ENCODE peak calls at places on chromosomes 5 and 9, in six cellular contexts. B, I, E, U, Z and F are unnamed samples.
A peak's percentile ranks its signal among the peaks of the same experiment; 100 is the strongest.

GRCh38 chr5:61941637-61942036 is 364.4 kb upstream of the KIF2A start:
- DNase-seq in B (no peak), I (no peak), E (no peak), U (no peak), Z (no peak), F (no peak)

GRCh38 chr9:91896513-91897121 is 53.4 kb downstream of the ROR2 start:
- DNase-seq in B (peak; percentile 69), I (peak; percentile 42), E (no peak), U (no peak), Z (peak; percentile 69), F (peak; percentile 67)

GRCh38 chr5:163281512-163281911 is 155.9 kb upstream of the CCNG1 start:
- DNase-seq in B (no peak), I (no peak), E (no peak), U (no peak), Z (no peak), F (no peak)

GRCh38 chr9:133112361-133113026 is 8.5 kb downstream of the RALGDS start:
- DNase-seq in B (no peak), I (peak; percentile 77), E (no peak), U (peak; percentile 70), Z (no peak), F (no peak)

GRCh38 chr5:691817-692529 is 1.2 kb downstream of the TPPP start:
- DNase-seq in B (no peak), I (no peak), E (no peak), U (no peak), Z (no peak), F (no peak)

GRCh38 chr5:36640949-36641348 is 34.5 kb downstream of the SLC1A3 start:
- DNase-seq in B (no peak), I (no peak), E (no peak), U (no peak), Z (peak; percentile 59), F (no peak)

GRCh38 chr9:21395778-21396717 is 10.8 kb upstream of the IFNA2 start:
- DNase-seq in B (peak; percentile 76), I (peak; percentile 52), E (peak; percentile 51), U (peak; percentile 72), Z (peak; percentile 18), F (no peak)

GRCh38 chr5:173148354-173148753 is 4.0 kb downstream of the BNIP1 start:
- DNase-seq in B (no peak), I (no peak), E (no peak), U (no peak), Z (no peak), F (no peak)

GRCh38 chr9:114372971-114373591 is 14.7 kb downstream of the AKNA start:
- DNase-seq in B (no peak), I (peak; percentile 67), E (no peak), U (peak; percentile 82), Z (no peak), F (no peak)